ENCODE peak calls at places on chromosomes 5 and 9, in four cellular contexts. U, A, O and P are unnamed samples.

GRCh38 chr5:133706732-133707430 is 94.5 kb upstream of the FSTL4 start:
- DNase-seq in U (peak), A (no peak), O (no peak), P (no peak)

GRCh38 chr9:99184427-99185327 is 37.1 kb downstream of the ALG2 start:
- DNase-seq in U (peak), O (peak), A (peak), P (peak)

GRCh38 chr5:9654886-9655285 is 24.7 kb upstream of the TAS2R1 start:
- DNase-seq in O (no peak), A (peak), U (no peak), P (peak)

GRCh38 chr9:11142965-11143738 is 530.4 kb upstream of the PTPRD start:
- DNase-seq in A (no peak), U (no peak), O (no peak), P (no peak)

GRCh38 chr5:126438871-126439270 is 15.7 kb downstream of the GRAMD2B start:
- DNase-seq in A (peak), U (no peak), O (no peak), P (no peak)

GRCh38 chr9:26157411-26157810 is 479.2 kb upstream of the TUSC1 start:
- DNase-seq in O (no peak), U (no peak), A (no peak), P (no peak)

GRCh38 chr9:18893051-18893450 is 140.0 kb downstream of the SAXO1 start:
- DNase-seq in O (no peak), A (no peak), U (no peak), P (no peak)

GRCh38 chr9:20620658-20621552 is 1.4 kb downstream of the MLLT3 start:
- DNase-seq in U (peak), A (peak), O (peak), P (peak)

GRCh38 chr5:20241351-20241750 is 253.4 kb upstream of the CDH18 start:
- DNase-seq in O (no peak), A (no peak), U (no peak), P (no peak)

GRCh38 chr9:14311940-14312572 is 1.9 kb downstream of the NFIB start:
- DNase-seq in O (no peak), U (no peak), A (no peak), P (no peak)

GRCh38 chr5:3607541-3608147 is 12.0 kb downstream of the IRX1 start:
- DNase-seq in A (no peak), U (no peak), O (no peak), P (no peak)

GRCh38 chr5:14699807-14700400 is 35.4 kb downstream of the OTULIN start:
- DNase-seq in A (no peak), U (no peak), O (no peak), P (no peak)

GRCh38 chr5:149940941-149941644 is 3.5 kb downstream of the PDE6A start:
- DNase-seq in O (no peak), U (no peak), A (no peak), P (no peak)

GRCh38 chr9:84383178-84383577 is 42.6 kb upstream of the SLC28A3 start:
- DNase-seq in U (no peak), O (no peak), A (no peak), P (no peak)

GRCh38 chr5:171782332-171782966 is 3.2 kb upstream of the SMIM23 start:
- DNase-seq in U (no peak), O (no peak), A (no peak), P (no peak)

GRCh38 chr9:5832543-5833529 is at the start of gene ERMP1:
- DNase-seq in U (peak), A (peak), O (peak), P (peak)

GRCh38 chr5:122091942-122092600 is 14.0 kb upstream of the LOX start:
- DNase-seq in A (peak), O (no peak), U (no peak), P (peak)

GRCh38 chr9:37994639-37995347 is 74.2 kb downstream of the SHB start:
- DNase-seq in O (no peak), U (no peak), A (peak), P (no peak)

GRCh38 chr5:113017891-113018635 is 41.5 kb downstream of the DCP2 start:
- DNase-seq in A (no peak), U (no peak), O (no peak), P (no peak)

GRCh38 chr5:78062645-78063044 is 231.9 kb downstream of the AP3B1 start:
- DNase-seq in A (no peak), O (no peak), U (no peak), P (no peak)

GRCh38 chr5:11715797-11716196 is 188.4 kb downstream of the CTNND2 start:
- DNase-seq in U (no peak), A (no peak), O (no peak), P (no peak)

GRCh38 chr5:150438873-150439546 is 10.5 kb downstream of the RPS14 start:
- DNase-seq in A (no peak), O (peak), U (peak), P (peak)

GRCh38 chr9:70525553-70525952 is 111.1 kb upstream of the KLF9 start:
- DNase-seq in A (peak), O (no peak), U (no peak), P (no peak)

GRCh38 chr9:75369989-75370388 is 281.7 kb downstream of the OSTF1 start:
- DNase-seq in O (no peak), U (no peak), A (no peak), P (peak)

GRCh38 chr9:76787677-76788076 is 23.4 kb downstream of the PCA3 start:
- DNase-seq in A (no peak), O (no peak), U (no peak), P (no peak)

GRCh38 chr5:159409801-159410200 is 79.5 kb upstream of the IL12B start:
- DNase-seq in U (no peak), O (no peak), A (no peak), P (no peak)

GRCh38 chr5:145913701-145914100 is 22.7 kb upstream of the SH3RF2 start:
- DNase-seq in U (no peak), A (no peak), O (no peak), P (no peak)

GRCh38 chr5:10166392-10166791 is 83.3 kb downstream of the ATPSCKMT start:
- DNase-seq in A (no peak), O (no peak), U (no peak), P (no peak)

GRCh38 chr5:102090770-102091169 is 205.3 kb downstream of the SLCO4C1 start:
- DNase-seq in A (no peak), O (no peak), U (no peak), P (peak)

GRCh38 chr5:86797677-86798076 is 179.9 kb downstream of the COX7C start:
- DNase-seq in U (peak), A (no peak), O (no peak), P (peak)

GRCh38 chr9:113998529-113999255 is 79.4 kb downstream of the AMBP start:
- DNase-seq in O (peak), U (peak), A (peak), P (peak)

GRCh38 chr9:78371981-78372380 is 75.1 kb downstream of the PSAT1 start:
- DNase-seq in O (no peak), A (no peak), U (no peak), P (no peak)

GRCh38 chr5:154461531-154461930 is 15.7 kb downstream of the SAP30L start:
- DNase-seq in O (no peak), U (peak), A (peak), P (peak)

DNA sequence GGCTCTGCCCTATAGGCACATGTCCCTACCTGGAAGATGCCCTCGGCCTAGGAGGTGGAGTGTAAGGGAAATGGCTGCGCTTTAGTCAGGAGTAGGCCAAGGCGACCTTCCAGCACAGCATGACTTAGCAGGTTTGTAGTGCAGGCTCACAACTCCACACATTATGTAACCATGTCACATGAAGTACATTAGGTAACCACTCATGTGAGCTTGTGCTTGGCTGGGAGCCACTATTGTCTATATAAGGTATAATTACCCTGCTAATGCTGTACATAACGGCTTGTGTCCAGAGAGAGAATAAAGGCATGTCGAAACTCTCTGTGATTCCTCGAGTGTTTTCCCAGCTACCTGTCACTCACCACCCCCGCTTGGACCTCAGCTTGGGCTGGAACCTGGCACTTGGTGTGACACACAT is 74.9 kb downstream of the CAMK4 start:
- DNase-seq in A (no peak), U (no peak), O (no peak), P (peak)
- H4K5ac ChIP-seq in A (no peak), U (no peak), O (no peak), P (no peak)

GRCh38 chr9:89311346-89312153 is 555 bp downstream of the CKS2 start:
- DNase-seq in U (no peak), O (no peak), A (no peak), P (no peak)

GRCh38 chr9:89314955-89315354 is 3.3 kb upstream of the SECISBP2 start:
- DNase-seq in A (no peak), U (no peak), O (no peak), P (no peak)

GRCh38 chr9:89315482-89315881 is 2.8 kb upstream of the SECISBP2 start:
- DNase-seq in A (no peak), U (no peak), O (no peak), P (no peak)

GRCh38 chr9:89312154-89312616 is 1.2 kb downstream of the CKS2 start:
- DNase-seq in A (no peak), U (no peak), O (no peak), P (peak)

DNA sequence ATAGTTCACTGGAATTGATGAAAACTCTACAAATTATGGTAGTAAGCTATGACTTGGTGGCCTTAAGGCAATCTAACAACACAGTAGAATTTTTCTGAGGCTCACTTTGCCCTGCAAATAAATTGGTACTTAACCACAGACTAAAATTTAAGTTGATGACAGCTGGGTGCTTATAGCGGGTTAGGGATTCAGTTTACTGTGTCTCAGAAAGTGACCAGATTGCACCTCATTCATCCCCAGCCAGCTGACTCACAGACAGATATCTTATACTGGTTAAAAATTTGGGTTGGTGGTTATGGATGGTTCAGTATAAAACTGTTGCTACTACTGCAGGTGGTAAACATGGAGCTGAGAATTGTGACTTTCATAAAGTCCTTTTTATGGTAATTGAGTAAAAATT is 2.8 kb downstream of the CKS2 start:
- DNase-seq in O (no peak), U (no peak), A (peak), P (no peak)
- H3K18ac ChIP-seq in O (no peak), U (no peak), A (no peak), P (no peak)

GRCh38 chr5:123117989-123118388 is 28.9 kb downstream of the PRDM6 start:
- DNase-seq in U (no peak), A (no peak), O (no peak), P (no peak)
- H4K5ac ChIP-seq in U (no peak), A (no peak), O (no peak), P (no peak)

DNA sequence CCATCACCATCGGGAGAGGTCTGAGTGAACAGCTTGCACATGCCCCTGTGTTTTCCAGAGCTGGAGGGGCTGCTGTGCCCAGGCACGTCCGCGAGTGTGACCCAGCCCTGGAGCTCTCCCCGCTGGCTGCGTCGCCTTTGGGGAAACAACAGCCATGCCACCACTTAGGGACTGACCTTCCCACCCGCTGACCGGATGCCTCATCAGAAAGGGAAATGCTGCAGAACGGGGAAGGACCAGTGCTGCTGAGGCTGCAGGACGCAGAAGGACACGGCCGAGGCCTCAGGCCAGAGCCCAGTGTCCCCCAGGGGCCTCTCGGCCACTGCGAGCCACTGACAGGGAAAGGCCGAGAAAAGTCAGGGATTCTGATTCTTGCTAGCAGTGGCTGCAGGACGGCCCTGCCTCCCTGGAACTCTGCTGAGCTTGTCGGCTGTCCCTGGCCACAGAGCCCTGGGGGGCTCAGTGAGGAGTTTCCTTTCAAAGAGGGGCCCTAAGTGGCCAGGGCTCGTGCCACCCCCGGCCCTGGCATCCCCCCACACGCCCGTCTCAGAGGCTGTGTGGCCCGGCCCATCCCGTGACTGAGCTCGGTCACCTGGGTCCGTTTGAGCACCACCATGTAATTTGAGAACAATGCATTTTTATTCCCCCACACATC is 130.8 kb downstream of the ZNF354C start:
- DNase-seq in U (no peak), A (no peak), O (no peak), P (no peak)
- H3K18ac ChIP-seq in U (no peak), A (no peak), O (no peak), P (no peak)

DNA sequence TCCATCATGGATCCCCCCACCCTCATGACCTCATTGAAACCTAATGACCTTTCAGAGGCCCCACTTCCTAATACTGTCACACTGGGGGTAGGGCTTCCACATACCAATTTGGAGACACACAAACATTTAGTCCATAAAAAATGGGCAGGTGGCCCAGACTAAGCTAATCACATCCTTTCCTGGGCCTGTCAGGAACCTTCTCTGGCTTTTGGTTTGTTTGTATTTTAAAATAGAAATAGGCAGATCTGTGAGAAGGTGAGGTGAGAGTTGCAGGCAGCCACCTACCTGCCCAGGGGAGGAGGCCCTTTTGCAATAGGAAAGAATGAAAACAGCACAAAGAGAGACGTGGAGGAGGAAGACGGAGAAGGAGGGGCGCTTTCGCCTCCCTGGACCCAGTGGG is 90.2 kb upstream of the BOD1 start:
- DNase-seq in O (no peak), A (no peak), U (no peak), P (no peak)
- H4K5ac ChIP-seq in O (no peak), A (no peak), U (no peak), P (no peak)

GRCh38 chr9:137247135-137247915 is 3.8 kb upstream of the STPG3 start:
- DNase-seq in O (no peak), U (no peak), A (no peak), P (no peak)
- H3K18ac ChIP-seq in O (no peak), U (no peak), A (no peak), P (no peak)

GRCh38 chr5:111119856-111120255 is 27.7 kb downstream of the WDR36 start:
- DNase-seq in O (no peak), A (no peak), U (no peak), P (no peak)
- H4K5ac ChIP-seq in O (no peak), A (no peak), U (no peak), P (no peak)

DNA sequence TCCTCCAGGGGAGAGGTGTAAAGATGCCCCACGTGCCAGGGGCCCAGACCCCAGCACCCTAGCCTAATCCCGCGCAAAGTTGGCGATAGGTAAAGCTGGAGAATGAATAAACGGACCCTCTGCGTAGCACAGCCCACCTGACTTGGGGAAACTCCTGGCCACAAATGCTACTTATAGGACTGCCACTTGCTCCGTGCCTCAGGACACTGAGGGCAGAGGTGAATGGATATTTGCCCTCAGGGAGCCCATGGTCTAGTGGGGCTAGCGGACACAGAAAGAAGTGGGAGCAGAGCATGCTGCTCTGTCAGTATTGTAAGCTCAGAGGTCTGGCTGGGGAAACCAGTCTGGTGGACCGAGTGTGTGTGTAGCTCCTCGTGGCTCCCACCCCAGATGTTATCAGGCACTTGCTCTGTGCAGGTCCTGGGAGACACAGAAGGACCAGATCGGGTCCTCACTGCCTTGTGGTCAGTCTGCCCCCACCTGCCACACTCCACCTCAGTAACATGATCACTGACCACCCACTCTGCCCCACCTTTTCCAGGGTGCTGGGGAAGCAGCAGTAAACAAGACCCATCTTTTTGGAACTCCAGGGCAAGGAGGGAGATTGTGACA is 841 bp downstream of the GRK6 start:
- DNase-seq in O (no peak), A (no peak), U (no peak), P (no peak)
- H3K18ac ChIP-seq in O (peak), A (no peak), U (no peak), P (no peak)